ENCODE peak calls at places on chromosomes 5 and 9, in ten cellular contexts. P is nucleus accumbens; Q is IMR-90; K is adrenal gland; L is CD4-positive, alpha-beta T cell; A is stimulated activated CD4-positive, alpha-beta T cell treated with anti-CD3 and anti-CD28 coated beads, Interleukin-15, amount 100 ng/mL, for 24 hours; G is germinal center; X is HuH-7.5; C is endothelial cell; J is GM13977. F is an unnamed sample.

GRCh38 chr5:174235226-174235992 is 189.9 kb downstream of the NSG2 start:
- DNase-seq in L (no peak), P (peak; percentile 52), K (no peak), Q (no peak), J (no peak), A (no peak), C (no peak), X (no peak), G (no peak), F (no peak)

GRCh38 chr9:12426198-12426864 is 266.9 kb upstream of the TYRP1 start:
- DNase-seq in Q (no peak), C (no peak), A (no peak), K (no peak), P (no peak), L (no peak), J (peak; percentile 2), G (no peak), X (no peak), F (no peak)

GRCh38 chr5:133849116-133849515 is 119.3 kb downstream of the C5orf15 start:
- DNase-seq in L (no peak), K (no peak), P (no peak), G (no peak), C (no peak), Q (no peak), A (no peak), X (no peak), J (no peak), F (no peak)

GRCh38 chr9:68979538-68980314 is 34.2 kb downstream of the PRKACG start:
- DNase-seq in C (peak; percentile 28), L (no peak), P (no peak), G (no peak), J (no peak), K (no peak), A (peak; percentile 40), Q (no peak), X (no peak), F (no peak)

GRCh38 chr9:33446507-33447403 is 638 bp downstream of the AQP3 start:
- DNase-seq in A (peak; percentile 72), C (no peak), G (peak; percentile 38), Q (peak; percentile 72), P (no peak), J (peak; percentile 87), X (peak; percentile 75), K (no peak), L (peak; percentile 36), F (peak; percentile 51)

GRCh38 chr9:129113645-129114304 is 2.6 kb downstream of the PTPA start:
- DNase-seq in J (no peak), X (no peak), C (no peak), G (no peak), L (no peak), K (no peak), P (no peak), Q (no peak), A (no peak), F (no peak)

GRCh38 chr9:125429476-125430160 is 168.0 kb downstream of the GAPVD1 start:
- DNase-seq in J (no peak), P (no peak), A (no peak), G (no peak), C (no peak), K (no peak), L (no peak), Q (no peak), X (no peak), F (no peak)

GRCh38 chr5:33688041-33688980 is 203.5 kb downstream of the ADAMTS12 start:
- DNase-seq in X (no peak), C (no peak), G (no peak), A (no peak), K (no peak), L (no peak), P (no peak), Q (no peak), J (no peak), F (no peak)

GRCh38 chr9:75233011-75233410 is 144.7 kb downstream of the OSTF1 start:
- DNase-seq in K (no peak), X (no peak), C (no peak), A (no peak), Q (no peak), J (no peak), G (no peak), L (no peak), P (no peak), F (no peak)

GRCh38 chr5:89282038-89282831 is 399.3 kb upstream of the MEF2C start:
- DNase-seq in L (no peak), J (no peak), X (no peak), G (no peak), K (no peak), P (no peak), Q (no peak), C (no peak), A (no peak), F (no peak)

GRCh38 chr5:116038817-116039216 is 6.5 kb downstream of the ARL14EPL start:
- DNase-seq in X (no peak), C (no peak), L (no peak), Q (no peak), K (no peak), P (no peak), G (peak; percentile 57), J (peak; percentile 34), A (no peak), F (no peak)

GRCh38 chr5:72178910-72179815 is 71.9 kb downstream of the MAP1B start:
- DNase-seq in L (no peak), G (no peak), J (no peak), K (peak; percentile 46), P (peak; percentile 59), X (no peak), A (no peak), Q (peak; percentile 91), C (no peak), F (no peak)

GRCh38 chr5:3412146-3412545 is 183.5 kb upstream of the IRX1 start:
- DNase-seq in A (no peak), L (no peak), Q (no peak), K (no peak), P (no peak), C (no peak), J (no peak), X (no peak), G (no peak), F (no peak)

GRCh38 chr9:468766-469496 is 254.3 kb downstream of the DOCK8 start:
- DNase-seq in X (no peak), J (peak; percentile 12), P (no peak), A (no peak), Q (no peak), C (no peak), K (no peak), L (no peak), G (peak; percentile 33), F (no peak)

GRCh38 chr5:177303925-177304391 is 359 bp downstream of the PRELID1 start:
- DNase-seq in K (no peak), P (no peak), L (no peak), X (no peak), Q (no peak), A (no peak), C (no peak), G (no peak), J (no peak), F (no peak)

GRCh38 chr9:23851024-23851629 is 25.1 kb upstream of the ELAVL2 start:
- DNase-seq in G (no peak), A (peak; percentile 2), C (peak; percentile 63), K (peak; percentile 25), P (no peak), L (no peak), X (no peak), J (no peak), Q (no peak), F (no peak)

GRCh38 chr5:144697847-144698262 is 527.2 kb downstream of the KCTD16 start:
- DNase-seq in Q (peak; percentile 97), K (no peak), C (no peak), G (no peak), A (no peak), P (no peak), J (no peak), L (no peak), X (no peak), F (no peak)